ENCODE peak calls at places on chromosomes 13 and 19, in ten cellular contexts. S is lower leg skin; H is CD4-positive, alpha-beta T cell; O is IMR-90; E is A549; X is epithelial cell of esophagus; D is HCT116; R is omental fat pad; W is PC-3; M is GM10248. Q is an unnamed sample.

GRCh38 chr19:52566588-52566987 is 3.5 kb upstream of the ZNF701 start:
- DNase-seq in S (no peak), H (no peak), O (peak), E (no peak), X (peak), D (no peak), R (no peak), W (peak), M (no peak), Q (no peak)

GRCh38 chr13:78595819-78596700 is 7.3 kb downstream of the POU4F1 start:
- DNase-seq in S (no peak), H (no peak), O (no peak), E (peak), X (no peak), D (no peak), R (no peak), W (no peak), M (peak), Q (no peak)

GRCh38 chr13:112510987-112511715 is 76.8 kb downstream of the TUBGCP3 start:
- DNase-seq in S (no peak), H (no peak), O (no peak), E (no peak), X (peak), D (no peak), R (no peak), W (peak), M (no peak), Q (peak)

GRCh38 chr19:34317311-34317927 is 47.6 kb upstream of the GPI start:
- DNase-seq in S (no peak), H (peak), O (no peak), E (no peak), X (peak), D (no peak), R (no peak), W (no peak), M (no peak), Q (peak)

GRCh38 chr13:31314961-31315360 is 115.2 kb downstream of the B3GLCT start:
- DNase-seq in S (no peak), H (no peak), O (no peak), E (no peak), X (no peak), D (no peak), R (no peak), W (no peak), M (no peak), Q (no peak)

GRCh38 chr13:47337781-47338507 is 441.1 kb upstream of the HTR2A start:
- DNase-seq in S (no peak), H (no peak), O (peak), E (no peak), X (no peak), D (no peak), R (no peak), W (no peak), M (no peak), Q (no peak)

GRCh38 chr13:50529154-50529882 is 314.2 kb downstream of the DLEU7 start:
- DNase-seq in S (peak), H (no peak), O (peak), E (no peak), X (peak), D (peak), R (no peak), W (peak), M (no peak), Q (peak)

GRCh38 chr13:105202384-105202783 is 1333.1 kb downstream of the EFNB2 start:
- DNase-seq in S (no peak), H (no peak), O (peak), E (no peak), X (peak), D (peak), R (no peak), W (peak), M (no peak), Q (no peak)

GRCh38 chr13:80048802-80049201 is 292.1 kb downstream of the SPRY2 start:
- DNase-seq in S (peak), H (no peak), O (peak), E (peak), X (peak), D (peak), R (peak), W (peak), M (peak), Q (peak)

GRCh38 chr13:51154029-51154555 is 43.0 kb upstream of the C13orf42 start:
- DNase-seq in S (no peak), H (no peak), O (peak), E (no peak), X (no peak), D (no peak), R (no peak), W (no peak), M (no peak), Q (no peak)

GRCh38 chr19:4807188-4807587 is 15.7 kb downstream of the FEM1A start:
- DNase-seq in S (no peak), H (no peak), O (no peak), E (no peak), X (no peak), D (no peak), R (no peak), W (no peak), M (no peak), Q (no peak)

GRCh38 chr13:74047925-74048324 is 86.3 kb downstream of the KLF12 start:
- DNase-seq in S (no peak), H (no peak), O (no peak), E (peak), X (peak), D (peak), R (no peak), W (peak), M (no peak), Q (no peak)

GRCh38 chr19:54021932-54022331 is 30.5 kb downstream of the CACNG6 start:
- DNase-seq in S (no peak), H (no peak), O (no peak), E (no peak), X (no peak), D (no peak), R (no peak), W (no peak), M (no peak), Q (no peak)

GRCh38 chr13:30002577-30002976 is 152.2 kb upstream of the UBL3 start:
- DNase-seq in S (no peak), H (no peak), O (peak), E (no peak), X (peak), D (no peak), R (no peak), W (peak), M (no peak), Q (no peak)

GRCh38 chr13:34678154-34678553 is 263.9 kb upstream of the NBEA start:
- DNase-seq in S (no peak), H (no peak), O (no peak), E (peak), X (peak), D (no peak), R (no peak), W (peak), M (no peak), Q (no peak)

GRCh38 chr19:54708781-54709180 is 15.5 kb upstream of the KIR3DL3 start:
- DNase-seq in S (no peak), H (no peak), O (no peak), E (no peak), X (no peak), D (no peak), R (no peak), W (no peak), M (no peak), Q (no peak)

GRCh38 chr19:1206733-1207301 is 1.2 kb downstream of the STK11 start:
- DNase-seq in S (no peak), H (no peak), O (no peak), E (no peak), X (peak), D (no peak), R (no peak), W (no peak), M (no peak), Q (peak)

DNA sequence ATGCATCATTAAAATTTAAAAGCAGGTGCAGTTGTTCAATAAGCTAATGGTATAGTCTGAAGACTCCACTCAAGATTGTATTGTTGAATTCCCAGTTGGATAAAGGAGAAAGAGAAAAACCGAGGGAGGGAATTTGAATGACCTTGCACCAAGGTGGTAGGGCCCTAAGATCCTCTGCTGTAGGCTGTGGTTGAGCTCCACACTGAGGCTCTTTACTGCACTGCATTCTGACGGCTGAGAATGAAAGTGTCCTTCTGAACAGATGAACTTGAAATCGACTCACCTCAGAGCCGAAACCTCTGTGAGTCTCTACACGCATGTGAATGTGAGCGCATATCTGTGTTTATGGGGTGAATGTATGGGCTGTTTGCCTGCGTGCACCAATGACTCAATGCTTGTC is 388.9 kb upstream of the DACH1 start:
- DNase-seq in S (no peak), H (no peak), O (no peak), E (no peak), X (peak), D (peak), R (no peak), W (peak), M (no peak), Q (peak)
- TF ChIP-seq CTCF in S (no peak), H (no peak), O (no peak), E (no peak), X (peak), D (no peak), R (no peak), W (peak), M (no peak), Q (no peak)

DNA sequence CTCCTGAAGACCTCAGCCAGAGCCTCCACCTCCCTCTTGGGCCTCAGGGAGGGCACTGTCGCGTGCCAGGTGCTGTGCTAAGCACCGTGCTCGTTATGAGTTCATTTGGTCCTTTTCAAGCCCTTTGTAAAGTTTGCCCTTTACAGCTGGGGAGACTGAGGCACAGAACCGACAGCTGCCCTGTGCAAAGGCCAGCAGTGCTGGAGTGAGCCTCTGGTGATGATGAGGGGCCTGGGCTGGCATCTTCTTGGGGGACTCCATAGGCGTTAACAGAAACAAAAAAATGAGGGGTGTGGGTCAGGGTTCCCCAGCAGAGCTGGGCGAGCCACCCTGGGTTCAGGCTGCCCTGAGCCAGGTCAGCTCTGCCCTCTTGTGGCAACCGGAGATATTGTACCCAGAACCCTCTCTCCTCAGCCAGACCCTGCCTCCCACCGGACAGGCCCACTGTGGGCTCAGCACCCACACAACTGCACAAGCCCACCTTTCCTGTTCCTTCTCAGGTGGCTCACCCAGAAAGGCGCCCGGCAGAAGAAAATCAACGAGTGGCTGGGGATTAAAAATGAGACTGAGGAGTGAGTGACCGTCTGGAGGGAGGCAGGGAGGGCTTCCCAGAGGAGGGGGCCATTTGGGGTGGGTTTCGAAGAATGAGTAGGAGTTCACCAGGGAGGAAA is 5.5 kb upstream of the IFI30 start:
- DNase-seq in S (no peak), H (peak), O (peak), E (peak), X (no peak), D (no peak), R (no peak), W (peak), M (peak), Q (peak)
- TF ChIP-seq CTCF in S (no peak), H (peak), O (peak), E (peak), X (peak), D (peak), R (peak), W (peak), M (peak), Q (peak)

DNA sequence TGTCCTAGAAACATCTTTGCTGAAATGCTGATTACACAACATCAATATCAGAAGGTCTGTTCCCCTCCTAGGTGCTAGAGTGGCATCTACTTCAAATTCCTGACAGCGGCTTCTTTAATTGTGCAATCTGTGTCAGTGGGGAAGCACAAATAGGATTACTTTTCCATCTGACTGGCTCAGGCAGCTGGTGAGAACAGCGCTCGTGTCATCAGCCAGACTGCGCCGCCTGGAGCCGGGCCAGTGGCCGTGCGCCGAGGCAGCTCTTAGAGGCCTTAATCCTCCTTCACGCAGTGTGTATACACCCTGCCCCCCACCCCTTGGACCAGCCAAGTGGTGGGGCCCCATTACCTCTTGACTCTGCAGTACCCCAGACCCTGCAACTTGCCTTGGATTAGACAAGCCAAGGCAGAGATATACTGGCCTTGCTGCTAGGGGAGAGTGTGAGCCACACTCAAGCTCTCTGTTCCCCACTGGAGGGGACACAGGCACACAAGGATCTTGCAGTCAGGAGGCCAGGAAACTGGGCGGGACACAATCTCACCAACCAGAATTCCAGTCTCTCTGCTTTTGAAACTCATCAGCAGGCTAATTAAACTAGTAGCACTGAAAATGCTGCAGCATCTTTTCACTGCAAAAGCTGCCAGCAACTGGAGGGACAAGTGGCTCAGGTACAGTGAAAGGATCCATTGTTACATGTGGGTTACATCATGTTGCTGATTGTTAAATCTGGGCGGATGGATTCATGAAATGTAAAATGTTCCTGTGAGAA is 48.9 kb upstream of the EPHX3 start:
- DNase-seq in S (peak), H (no peak), O (peak), E (no peak), X (peak), D (no peak), R (no peak), W (peak), M (no peak), Q (no peak)
- TF ChIP-seq CTCF in S (no peak), H (no peak), O (peak), E (no peak), X (peak), D (no peak), R (no peak), W (no peak), M (no peak), Q (no peak)

GRCh38 chr19:18070181-18070580 is 16.6 kb downstream of the IL12RB1 start:
- DNase-seq in S (no peak), H (no peak), O (no peak), E (no peak), X (no peak), D (no peak), R (no peak), W (no peak), M (no peak), Q (no peak)

GRCh38 chr19:18069383-18069782 is 17.4 kb downstream of the IL12RB1 start:
- DNase-seq in S (no peak), H (no peak), O (no peak), E (no peak), X (no peak), D (no peak), R (no peak), W (no peak), M (no peak), Q (no peak)

GRCh38 chr19:18072335-18072734 is 14.4 kb downstream of the IL12RB1 start:
- DNase-seq in S (no peak), H (no peak), O (no peak), E (no peak), X (no peak), D (no peak), R (no peak), W (no peak), M (no peak), Q (no peak)

GRCh38 chr19:18073197-18073596 is 13.5 kb downstream of the IL12RB1 start:
- DNase-seq in S (no peak), H (no peak), O (no peak), E (no peak), X (no peak), D (no peak), R (no peak), W (no peak), M (no peak), Q (no peak)

DNA sequence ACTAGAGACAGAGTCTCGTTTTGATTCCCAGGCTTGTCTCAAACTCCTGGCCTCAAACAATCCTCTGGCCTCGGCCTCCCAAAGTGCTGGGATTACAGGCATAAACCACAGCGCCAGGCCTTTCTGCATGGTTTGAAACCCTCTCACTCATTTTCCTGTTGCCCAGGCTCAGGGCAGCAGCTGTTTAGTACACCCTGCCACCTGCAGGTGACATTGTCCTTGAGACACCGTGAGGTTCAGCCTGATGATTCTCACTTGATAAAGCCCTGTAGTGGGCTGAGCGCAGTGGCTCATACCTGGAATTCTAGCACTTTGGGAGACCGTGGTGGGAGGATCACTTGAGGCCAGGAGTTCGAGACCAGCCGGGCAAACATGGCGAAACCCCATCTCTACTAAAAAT is 12.5 kb downstream of the IL12RB1 start:
- DNase-seq in S (no peak), H (no peak), O (no peak), E (no peak), X (no peak), D (no peak), R (no peak), W (no peak), M (no peak), Q (no peak)
- TF ChIP-seq CTCF in S (no peak), H (no peak), O (no peak), E (no peak), X (no peak), D (peak), R (no peak), W (peak), M (no peak), Q (no peak)

DNA sequence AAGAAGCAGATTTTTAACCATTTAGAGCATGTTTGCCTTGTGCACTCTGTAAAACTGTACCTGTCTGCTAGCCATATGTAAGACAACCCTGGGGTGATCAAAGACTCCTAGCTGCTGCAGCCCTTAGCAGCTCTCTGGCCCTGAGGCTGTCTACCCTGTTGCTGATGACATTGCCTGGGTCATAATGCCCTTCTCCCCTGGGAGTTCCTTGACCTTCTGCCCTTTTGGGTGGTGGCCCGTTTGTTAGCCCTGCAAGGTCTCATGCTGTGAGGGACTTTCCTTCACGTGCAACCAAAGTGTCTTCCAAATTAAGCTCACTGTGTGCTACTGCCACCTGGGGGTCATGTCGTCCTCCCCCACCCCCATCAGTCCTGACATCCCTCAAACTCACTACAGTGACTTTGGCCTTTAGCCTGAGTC is 7.4 kb downstream of the GPC6 start:
- DNase-seq in S (no peak), H (no peak), O (no peak), E (no peak), X (no peak), D (no peak), R (no peak), W (no peak), M (no peak), Q (no peak)
- TF ChIP-seq CTCF in S (no peak), H (no peak), O (no peak), E (no peak), X (no peak), D (no peak), R (no peak), W (peak), M (no peak), Q (no peak)

GRCh38 chr19:16060294-16060693 is 16.0 kb upstream of the TPM4 start:
- DNase-seq in S (no peak), H (no peak), O (no peak), E (no peak), X (no peak), D (no peak), R (no peak), W (no peak), M (no peak), Q (no peak)
- TF ChIP-seq CTCF in S (no peak), H (no peak), O (no peak), E (no peak), X (no peak), D (no peak), R (no peak), W (no peak), M (no peak), Q (no peak)

GRCh38 chr19:56066152-56067023 is 54.7 kb downstream of the ZNF787 start:
- DNase-seq in S (no peak), H (peak), O (peak), E (peak), X (peak), D (peak), R (no peak), W (peak), M (peak), Q (peak)

GRCh38 chr19:56076413-56076998 is 44.6 kb downstream of the ZNF787 start:
- DNase-seq in S (no peak), H (no peak), O (peak), E (peak), X (peak), D (peak), R (peak), W (peak), M (peak), Q (peak)

GRCh38 chr19:56069642-56070041 is 51.5 kb downstream of the ZNF787 start:
- DNase-seq in S (no peak), H (no peak), O (no peak), E (no peak), X (no peak), D (no peak), R (no peak), W (no peak), M (no peak), Q (no peak)

GRCh38 chr19:56071151-56071550 is 49.9 kb downstream of the ZNF787 start:
- DNase-seq in S (no peak), H (no peak), O (no peak), E (no peak), X (no peak), D (peak), R (no peak), W (peak), M (no peak), Q (peak)
- TF ChIP-seq CTCF in S (no peak), H (no peak), O (no peak), E (peak), X (no peak), D (peak), R (no peak), W (peak), M (peak), Q (no peak)

Q was measured in activated CD8-positive, alpha-beta T cell treated with anti-CD3 and anti-CD28 coated beads for 36 hours.